ENCODE peak calls at places on chromosome 6, in nine cellular contexts. Z is WTC11, R is GM06990, P is PC-3, U is AG10803, W is prostate gland, M is psoas muscle, T is HFF-Myc, A is lung. E is an unnamed sample.
A peak's percentile ranks its signal among the peaks of the same experiment; 100 is the strongest.

GRCh38 chr6:140043762-140044378 is 669.4 kb upstream of the CITED2 start:
- DNase-seq in Z (no peak), R (no peak), P (peak; percentile 77), U (peak; percentile 39), W (no peak), M (no peak), T (no peak), A (no peak), E (no peak)

GRCh38 chr6:84835340-84835739 is 70.9 kb upstream of the TBX18 start:
- DNase-seq in Z (no peak), R (no peak), P (no peak), U (no peak), W (no peak), M (no peak), T (no peak), A (no peak), E (no peak)

GRCh38 chr6:3808759-3809514 is 40.2 kb upstream of the FAM50B start:
- DNase-seq in Z (no peak), R (no peak), P (peak; percentile 95), U (peak; percentile 96), W (no peak), M (peak; percentile 83), T (peak; percentile 85), A (peak; percentile 64), E (no peak)

GRCh38 chr6:107361568-107362270 is 97.6 kb downstream of the PDSS2 start:
- DNase-seq in Z (no peak), R (no peak), P (peak; percentile 16), U (peak; percentile 56), W (no peak), M (no peak), T (no peak), A (no peak), E (no peak)

GRCh38 chr6:63509652-63510352 is 62.5 kb upstream of the LOC128125822 start:
- DNase-seq in Z (no peak), R (no peak), P (no peak), U (peak; percentile 4), W (peak; percentile 22), M (peak; percentile 66), T (no peak), A (no peak), E (no peak)

GRCh38 chr6:21741221-21742109 is 147.9 kb downstream of the SOX4 start:
- DNase-seq in Z (no peak), R (no peak), P (no peak), U (no peak), W (no peak), M (no peak), T (no peak), A (no peak), E (no peak)

GRCh38 chr6:43052225-43052841 is 1.3 kb downstream of the CUL7 start:
- DNase-seq in Z (no peak), R (no peak), P (no peak), U (no peak), W (no peak), M (no peak), T (no peak), A (no peak), E (no peak)

GRCh38 chr6:134636221-134636830 is 313.6 kb downstream of the ALDH8A1 start:
- DNase-seq in Z (no peak), R (no peak), P (no peak), U (no peak), W (no peak), M (no peak), T (no peak), A (no peak), E (peak; percentile 48)

GRCh38 chr6:124964764-124965105 is 2.5 kb downstream of the RNF217 start:
- DNase-seq in Z (no peak), R (no peak), P (peak; percentile 23), U (peak; percentile 18), W (no peak), M (no peak), T (no peak), A (no peak), E (no peak)

GRCh38 chr6:138161434-138162103 is at the start of gene ARFGEF3:
- DNase-seq in Z (peak; percentile 75), R (peak; percentile 17), P (peak; percentile 62), U (no peak), W (peak; percentile 66), M (peak; percentile 64), T (no peak), A (peak; percentile 64), E (peak; percentile 81)

GRCh38 chr6:37675606-37676005 is 22.1 kb downstream of the MDGA1 start:
- DNase-seq in Z (no peak), R (no peak), P (no peak), U (no peak), W (no peak), M (no peak), T (no peak), A (no peak), E (no peak)

GRCh38 chr6:144314003-144314485 is 28.9 kb downstream of the UTRN start:
- DNase-seq in Z (no peak), R (no peak), P (no peak), U (no peak), W (no peak), M (peak; percentile 81), T (no peak), A (peak; percentile 87), E (no peak)

GRCh38 chr6:25921525-25922203 is 8.8 kb downstream of the SLC17A2 start:
- DNase-seq in Z (no peak), R (no peak), P (no peak), U (no peak), W (no peak), M (no peak), T (no peak), A (no peak), E (no peak)

GRCh38 chr6:22653980-22654610 is 84.7 kb downstream of the HDGFL1 start:
- DNase-seq in Z (no peak), R (no peak), P (peak; percentile 77), U (no peak), W (no peak), M (no peak), T (no peak), A (no peak), E (no peak)

GRCh38 chr6:118917550-118918321 is 17.2 kb downstream of the MCM9 start:
- DNase-seq in Z (no peak), R (no peak), P (no peak), U (no peak), W (no peak), M (no peak), T (no peak), A (no peak), E (no peak)

GRCh38 chr6:168072730-168073129 is 6.3 kb downstream of the FRMD1 start:
- DNase-seq in Z (no peak), R (no peak), P (no peak), U (no peak), W (no peak), M (no peak), T (no peak), A (no peak), E (no peak)

GRCh38 chr6:151975795-151976194 is 168.3 kb downstream of the ESR1 start:
- DNase-seq in Z (no peak), R (no peak), P (no peak), U (no peak), W (no peak), M (no peak), T (no peak), A (no peak), E (no peak)

GRCh38 chr6:129709451-129709908 is 497 bp downstream of the ARHGAP18 start:
- DNase-seq in Z (no peak), R (peak; percentile 35), P (peak; percentile 14), U (peak; percentile 84), W (no peak), M (no peak), T (no peak), A (peak; percentile 34), E (no peak)

GRCh38 chr6:116393430-116393829 is 22.7 kb downstream of the DSE start:
- DNase-seq in Z (no peak), R (no peak), P (no peak), U (no peak), W (no peak), M (no peak), T (no peak), A (no peak), E (no peak)
- TF ChIP-seq CTCF in Z (no peak), R (peak; percentile 49), P (no peak), U (no peak), W (no peak), M (peak; percentile 32), T (no peak), A (no peak), E (no peak)

DNA sequence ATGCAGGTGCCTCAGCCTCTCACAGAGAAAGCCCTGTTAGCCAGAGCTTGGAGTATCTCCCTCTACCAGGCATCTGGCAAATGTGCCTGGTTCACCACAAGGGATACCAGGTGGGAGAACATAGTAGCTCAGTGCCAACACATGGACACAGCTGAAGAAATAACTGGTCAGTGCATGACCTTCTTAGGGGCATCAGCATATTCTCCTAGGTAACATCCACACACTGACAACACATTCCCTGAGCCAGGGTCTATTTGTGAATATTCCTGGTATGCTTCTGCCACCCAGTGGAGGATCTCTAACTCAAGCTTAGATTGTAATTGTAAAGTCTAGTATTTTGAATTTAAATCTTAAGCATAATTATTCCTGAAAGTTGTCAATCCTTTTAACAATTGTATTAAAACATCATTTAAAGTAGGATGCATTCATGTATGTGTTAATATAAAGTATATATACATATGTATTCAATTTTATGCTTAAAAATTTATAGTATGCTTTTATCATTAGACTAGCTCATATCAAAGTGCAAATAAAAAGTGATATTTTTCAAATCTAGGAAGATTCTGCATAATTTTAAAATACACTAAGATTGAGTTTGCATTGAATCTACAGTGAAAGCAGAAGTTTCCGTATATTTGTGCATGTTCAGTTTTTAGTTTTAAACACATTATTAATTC is 45.3 kb upstream of the COL21A1 start:
- DNase-seq in Z (peak; percentile 25), R (no peak), P (peak; percentile 79), U (peak; percentile 71), W (no peak), M (no peak), T (peak; percentile 71), A (no peak), E (peak; percentile 12)
- TF ChIP-seq CTCF in Z (no peak), R (peak; percentile 22), P (peak; percentile 87), U (peak; percentile 79), W (peak; percentile 32), M (peak; percentile 57), T (peak; percentile 52), A (no peak), E (no peak)

GRCh38 chr6:45991189-45991588 is 24.5 kb downstream of the CLIC5 start:
- DNase-seq in Z (peak; percentile 14), R (no peak), P (no peak), U (no peak), W (no peak), M (no peak), T (no peak), A (no peak), E (no peak)
- TF ChIP-seq CTCF in Z (peak; percentile 35), R (no peak), P (peak; percentile 40), U (no peak), W (no peak), M (no peak), T (peak; percentile 20), A (no peak), E (no peak)

DNA sequence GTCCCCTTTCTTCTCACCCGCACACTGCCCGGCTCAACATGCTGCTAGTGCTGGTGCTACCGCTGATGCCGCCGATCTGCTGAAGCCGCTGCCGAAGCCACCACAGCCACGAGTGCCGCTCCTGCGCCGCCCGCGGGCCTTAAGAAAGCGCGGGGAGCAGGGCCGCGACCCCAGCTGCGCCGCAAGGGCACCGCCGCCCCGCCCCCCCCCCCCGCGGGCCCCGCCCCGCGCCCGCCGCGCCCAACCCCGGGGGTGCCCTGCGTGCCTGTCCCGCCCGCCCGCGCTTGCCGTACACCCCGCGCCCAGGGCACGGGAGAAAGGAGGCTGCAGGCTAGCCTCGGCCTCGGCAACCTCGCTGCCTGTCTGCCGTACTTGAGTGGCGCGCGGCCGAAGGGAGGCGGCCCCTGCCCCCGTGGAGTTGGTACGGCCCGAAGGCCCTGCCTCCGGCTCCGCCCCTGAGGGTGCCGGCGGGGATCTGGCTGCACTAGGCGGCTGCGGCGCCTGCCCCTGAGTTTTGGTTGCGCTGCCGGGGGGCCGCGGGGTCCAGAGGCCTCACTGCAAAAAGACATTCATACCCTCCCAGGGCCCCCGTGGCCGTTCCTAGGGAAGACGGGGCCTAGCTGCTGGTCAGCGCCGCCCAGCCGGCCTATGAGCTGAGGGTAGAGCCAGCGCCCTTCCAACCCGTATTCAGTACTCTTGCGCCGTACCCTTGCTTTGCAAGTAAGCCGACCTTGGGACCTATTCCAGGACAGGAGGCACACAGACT is at the start of gene SOD2:
- DNase-seq in Z (peak; percentile 87), R (peak; percentile 90), P (peak; percentile 62), U (peak; percentile 78), W (peak; percentile 76), M (peak; percentile 94), T (no peak), A (peak; percentile 86), E (peak; percentile 91)
- TF ChIP-seq CTCF in Z (no peak), R (no peak), P (no peak), U (no peak), W (no peak), M (no peak), T (no peak), A (no peak), E (no peak)

E was measured in GM20000.